ENCODE peak calls at places on chromosomes 6 and 20, in seven cellular contexts. One of them, this sample, is unnamed. For H4K20me1, the result is how much of the 10 kb centered on the place peaks cover.

GRCh38 chr6:112249489-112249888 is 4.9 kb downstream of the LAMA4 start:
- DNase-seq in OCI-LY7: no peak
- DNase-seq in H9: no peak
- DNase-seq in neural progenitor cell: no peak
- DNase-seq in fibroblast of lung: peak
- DNase-seq in IMR-90: peak
- DNase-seq in hepatocyte: no peak
- DNase-seq in this sample: no peak

GRCh38 chr6:53703047-53703446 is 37.5 kb upstream of the KLHL31 start:
- DNase-seq in OCI-LY7: no peak
- DNase-seq in H9: no peak
- DNase-seq in neural progenitor cell: peak
- DNase-seq in fibroblast of lung: no peak
- DNase-seq in IMR-90: no peak
- DNase-seq in hepatocyte: no peak
- DNase-seq in this sample: no peak

GRCh38 chr6:155185544-155185943 is 78.3 kb upstream of the CLDN20 start:
- DNase-seq in OCI-LY7: no peak
- DNase-seq in H9: peak
- DNase-seq in neural progenitor cell: peak
- DNase-seq in fibroblast of lung: peak
- DNase-seq in IMR-90: peak
- DNase-seq in hepatocyte: peak
- DNase-seq in this sample: no peak

GRCh38 chr6:131765081-131765852 is 42.6 kb upstream of the ENPP1 start:
- DNase-seq in OCI-LY7: no peak
- DNase-seq in H9: no peak
- DNase-seq in neural progenitor cell: peak
- DNase-seq in fibroblast of lung: peak
- DNase-seq in IMR-90: peak
- DNase-seq in hepatocyte: no peak
- DNase-seq in this sample: no peak

GRCh38 chr20:63404129-63405085 is 43.3 kb upstream of the CHRNA4 start:
- DNase-seq in OCI-LY7: no peak
- DNase-seq in H9: no peak
- DNase-seq in neural progenitor cell: no peak
- DNase-seq in fibroblast of lung: no peak
- DNase-seq in IMR-90: no peak
- DNase-seq in hepatocyte: no peak
- DNase-seq in this sample: no peak

GRCh38 chr6:161876231-161876630 is 602.4 kb upstream of the AGPAT4 start:
- DNase-seq in OCI-LY7: no peak
- DNase-seq in H9: no peak
- DNase-seq in neural progenitor cell: no peak
- DNase-seq in fibroblast of lung: no peak
- DNase-seq in IMR-90: no peak
- DNase-seq in hepatocyte: no peak
- DNase-seq in this sample: no peak

GRCh38 chr6:79307321-79308036 is 73.0 kb upstream of the HMGN3 start:
- DNase-seq in OCI-LY7: no peak
- DNase-seq in H9: no peak
- DNase-seq in neural progenitor cell: no peak
- DNase-seq in fibroblast of lung: peak
- DNase-seq in IMR-90: no peak
- DNase-seq in hepatocyte: peak
- DNase-seq in this sample: no peak

GRCh38 chr6:12009904-12010634 is 2.0 kb upstream of the HIVEP1 start:
- DNase-seq in OCI-LY7: no peak
- DNase-seq in H9: no peak
- DNase-seq in neural progenitor cell: no peak
- DNase-seq in fibroblast of lung: peak
- DNase-seq in IMR-90: peak
- DNase-seq in hepatocyte: no peak
- DNase-seq in this sample: no peak

GRCh38 chr6:149698175-149698574 is 19.7 kb downstream of the LATS1 start:
- DNase-seq in OCI-LY7: no peak
- DNase-seq in H9: no peak
- DNase-seq in neural progenitor cell: no peak
- DNase-seq in fibroblast of lung: no peak
- DNase-seq in IMR-90: no peak
- DNase-seq in hepatocyte: no peak
- DNase-seq in this sample: no peak

GRCh38 chr6:139584599-139584998 is 210.2 kb upstream of the CITED2 start:
- DNase-seq in OCI-LY7: no peak
- DNase-seq in H9: no peak
- DNase-seq in neural progenitor cell: no peak
- DNase-seq in fibroblast of lung: no peak
- DNase-seq in IMR-90: no peak
- DNase-seq in hepatocyte: no peak
- DNase-seq in this sample: no peak

GRCh38 chr6:84738996-84739865 is 25.2 kb downstream of the TBX18 start:
- DNase-seq in OCI-LY7: no peak
- DNase-seq in H9: no peak
- DNase-seq in neural progenitor cell: no peak
- DNase-seq in fibroblast of lung: no peak
- DNase-seq in IMR-90: no peak
- DNase-seq in hepatocyte: no peak
- DNase-seq in this sample: no peak

GRCh38 chr6:134544737-134545136 is 226.8 kb upstream of the SGK1 start:
- DNase-seq in OCI-LY7: no peak
- DNase-seq in H9: no peak
- DNase-seq in neural progenitor cell: no peak
- DNase-seq in fibroblast of lung: no peak
- DNase-seq in IMR-90: no peak
- DNase-seq in hepatocyte: no peak
- DNase-seq in this sample: no peak

GRCh38 chr20:60820149-60820548 is 431.9 kb upstream of the CDH4 start:
- DNase-seq in OCI-LY7: no peak
- DNase-seq in H9: no peak
- DNase-seq in neural progenitor cell: no peak
- DNase-seq in fibroblast of lung: no peak
- DNase-seq in IMR-90: no peak
- DNase-seq in hepatocyte: no peak
- DNase-seq in this sample: no peak

GRCh38 chr20:10507052-10507451 is 71.9 kb downstream of the SLX4IP start:
- DNase-seq in OCI-LY7: no peak
- DNase-seq in H9: no peak
- DNase-seq in neural progenitor cell: no peak
- DNase-seq in fibroblast of lung: no peak
- DNase-seq in IMR-90: no peak
- DNase-seq in hepatocyte: no peak
- DNase-seq in this sample: no peak

GRCh38 chr20:36929290-36929689 is 22.2 kb downstream of the SAMHD1 start:
- DNase-seq in OCI-LY7: no peak
- DNase-seq in H9: no peak
- DNase-seq in neural progenitor cell: no peak
- DNase-seq in fibroblast of lung: peak
- DNase-seq in IMR-90: peak
- DNase-seq in hepatocyte: no peak
- DNase-seq in this sample: no peak

GRCh38 chr20:10447028-10447427 is 11.9 kb downstream of the SLX4IP start:
- DNase-seq in OCI-LY7: peak
- DNase-seq in H9: no peak
- DNase-seq in neural progenitor cell: no peak
- DNase-seq in fibroblast of lung: peak
- DNase-seq in IMR-90: peak
- DNase-seq in hepatocyte: no peak
- DNase-seq in this sample: peak

GRCh38 chr20:46353506-46354206 is 45.4 kb upstream of the CDH22 start:
- DNase-seq in OCI-LY7: no peak
- DNase-seq in H9: no peak
- DNase-seq in neural progenitor cell: no peak
- DNase-seq in fibroblast of lung: no peak
- DNase-seq in IMR-90: no peak
- DNase-seq in hepatocyte: no peak
- DNase-seq in this sample: no peak

GRCh38 chr6:73394577-73395354 is at the start of gene DDX43:
- DNase-seq in OCI-LY7: no peak
- DNase-seq in H9: peak
- DNase-seq in neural progenitor cell: no peak
- DNase-seq in fibroblast of lung: peak
- DNase-seq in IMR-90: no peak
- DNase-seq in hepatocyte: no peak
- DNase-seq in this sample: peak

GRCh38 chr6:106163966-106164877 is 78.1 kb downstream of the PRDM1 start:
- DNase-seq in OCI-LY7: peak
- DNase-seq in H9: no peak
- DNase-seq in neural progenitor cell: no peak
- DNase-seq in fibroblast of lung: peak
- DNase-seq in IMR-90: peak
- DNase-seq in hepatocyte: peak
- DNase-seq in this sample: no peak

GRCh38 chr6:20351529-20351928 is 50.1 kb upstream of the E2F3 start:
- DNase-seq in OCI-LY7: no peak
- DNase-seq in H9: no peak
- DNase-seq in neural progenitor cell: no peak
- DNase-seq in fibroblast of lung: no peak
- DNase-seq in IMR-90: no peak
- DNase-seq in hepatocyte: no peak
- DNase-seq in this sample: no peak

GRCh38 chr20:63273635-63274380 is 1.2 kb downstream of the ARFGAP1 start:
- DNase-seq in OCI-LY7: no peak
- DNase-seq in H9: no peak
- DNase-seq in neural progenitor cell: peak
- DNase-seq in fibroblast of lung: peak
- DNase-seq in IMR-90: peak
- DNase-seq in hepatocyte: peak
- DNase-seq in this sample: no peak

GRCh38 chr6:10862361-10862760 is 19.5 kb downstream of the GCM2 start:
- DNase-seq in OCI-LY7: no peak
- DNase-seq in H9: no peak
- DNase-seq in neural progenitor cell: no peak
- DNase-seq in fibroblast of lung: no peak
- DNase-seq in IMR-90: no peak
- DNase-seq in hepatocyte: no peak
- DNase-seq in this sample: no peak

GRCh38 chr6:148548065-148548748 is 198.6 kb upstream of the UST start:
- DNase-seq in OCI-LY7: no peak
- DNase-seq in H9: no peak
- DNase-seq in neural progenitor cell: no peak
- DNase-seq in fibroblast of lung: no peak
- DNase-seq in IMR-90: peak
- DNase-seq in hepatocyte: no peak
- DNase-seq in this sample: no peak

GRCh38 chr6:105397987-105398386 is 4.9 kb downstream of the PREP start:
- DNase-seq in OCI-LY7: no peak
- DNase-seq in H9: no peak
- DNase-seq in neural progenitor cell: peak
- DNase-seq in fibroblast of lung: no peak
- DNase-seq in IMR-90: no peak
- DNase-seq in hepatocyte: no peak
- DNase-seq in this sample: no peak

GRCh38 chr6:156827382-156827781 is 50.2 kb downstream of the ARID1B start:
- DNase-seq in OCI-LY7: no peak
- DNase-seq in H9: no peak
- DNase-seq in neural progenitor cell: no peak
- DNase-seq in fibroblast of lung: no peak
- DNase-seq in IMR-90: no peak
- DNase-seq in hepatocyte: no peak
- DNase-seq in this sample: peak

GRCh38 chr6:156828280-156828703 is 51.1 kb downstream of the ARID1B start:
- DNase-seq in OCI-LY7: no peak
- DNase-seq in H9: no peak
- DNase-seq in neural progenitor cell: no peak
- DNase-seq in fibroblast of lung: peak
- DNase-seq in IMR-90: peak
- DNase-seq in hepatocyte: peak
- DNase-seq in this sample: no peak

GRCh38 chr6:156824142-156824541 is 47.0 kb downstream of the ARID1B start:
- DNase-seq in OCI-LY7: no peak
- DNase-seq in H9: no peak
- DNase-seq in neural progenitor cell: no peak
- DNase-seq in fibroblast of lung: no peak
- DNase-seq in IMR-90: no peak
- DNase-seq in hepatocyte: no peak
- DNase-seq in this sample: no peak

GRCh38 chr6:156825475-156825874 is 48.3 kb downstream of the ARID1B start:
- DNase-seq in OCI-LY7: no peak
- DNase-seq in H9: no peak
- DNase-seq in neural progenitor cell: no peak
- DNase-seq in fibroblast of lung: no peak
- DNase-seq in IMR-90: no peak
- DNase-seq in hepatocyte: no peak
- DNase-seq in this sample: no peak

GRCh38 chr6:156826290-156826955 is 49.2 kb downstream of the ARID1B start:
- DNase-seq in OCI-LY7: no peak
- DNase-seq in H9: no peak
- DNase-seq in neural progenitor cell: no peak
- DNase-seq in fibroblast of lung: no peak
- DNase-seq in IMR-90: no peak
- DNase-seq in hepatocyte: no peak
- DNase-seq in this sample: no peak
- H4K20me1 ChIP-seq in OCI-LY7: under half
- H4K20me1 ChIP-seq in H9: under half
- H4K20me1 ChIP-seq in neural progenitor cell: half or more
- H4K20me1 ChIP-seq in fibroblast of lung: under half
- H4K20me1 ChIP-seq in IMR-90: half or more
- H4K20me1 ChIP-seq in hepatocyte: half or more
- H4K20me1 ChIP-seq in this sample: half or more

GRCh38 chr6:36068603-36069002 is 41.0 kb downstream of the MAPK14 start:
- DNase-seq in OCI-LY7: no peak
- DNase-seq in H9: no peak
- DNase-seq in neural progenitor cell: no peak
- DNase-seq in fibroblast of lung: no peak
- DNase-seq in IMR-90: no peak
- DNase-seq in hepatocyte: no peak
- DNase-seq in this sample: no peak
- H4K20me1 ChIP-seq in OCI-LY7: under half
- H4K20me1 ChIP-seq in H9: under half
- H4K20me1 ChIP-seq in neural progenitor cell: under half
- H4K20me1 ChIP-seq in fibroblast of lung: under half
- H4K20me1 ChIP-seq in IMR-90: half or more
- H4K20me1 ChIP-seq in hepatocyte: under half
- H4K20me1 ChIP-seq in this sample: half or more

DNA sequence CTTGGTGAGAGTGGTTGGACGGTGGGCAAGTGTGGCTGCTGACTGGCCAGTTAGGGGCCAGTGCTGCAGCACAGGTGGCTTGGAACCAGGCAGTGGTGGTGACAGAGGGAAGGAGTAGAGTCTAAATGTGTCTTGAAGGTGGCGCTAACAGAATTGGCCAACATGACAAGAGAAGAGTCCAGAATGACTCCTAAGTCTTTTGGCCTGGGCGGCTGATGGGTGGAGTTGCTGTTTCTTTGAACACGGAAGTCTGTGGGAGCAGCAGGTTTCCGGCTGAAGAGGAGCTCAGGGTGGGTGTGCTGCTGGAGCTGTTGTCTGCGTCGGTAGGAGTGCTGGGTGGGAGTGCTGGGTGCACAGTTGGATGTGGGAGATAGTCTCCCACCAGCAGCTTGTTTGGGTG is 10.1 kb downstream of the LSM14B start:
- DNase-seq in OCI-LY7: no peak
- DNase-seq in H9: no peak
- DNase-seq in neural progenitor cell: no peak
- DNase-seq in fibroblast of lung: no peak
- DNase-seq in IMR-90: no peak
- DNase-seq in hepatocyte: no peak
- DNase-seq in this sample: no peak
- H4K20me1 ChIP-seq in OCI-LY7: under half
- H4K20me1 ChIP-seq in H9: under half
- H4K20me1 ChIP-seq in neural progenitor cell: half or more
- H4K20me1 ChIP-seq in fibroblast of lung: under half
- H4K20me1 ChIP-seq in IMR-90: half or more
- H4K20me1 ChIP-seq in hepatocyte: under half
- H4K20me1 ChIP-seq in this sample: under half

GRCh38 chr6:42431877-42432276 is 19.8 kb downstream of the TRERF1 start:
- DNase-seq in OCI-LY7: no peak
- DNase-seq in H9: no peak
- DNase-seq in neural progenitor cell: no peak
- DNase-seq in fibroblast of lung: no peak
- DNase-seq in IMR-90: no peak
- DNase-seq in hepatocyte: no peak
- DNase-seq in this sample: no peak
- H4K20me1 ChIP-seq in OCI-LY7: under half
- H4K20me1 ChIP-seq in H9: under half
- H4K20me1 ChIP-seq in neural progenitor cell: under half
- H4K20me1 ChIP-seq in fibroblast of lung: under half
- H4K20me1 ChIP-seq in IMR-90: under half
- H4K20me1 ChIP-seq in hepatocyte: under half
- H4K20me1 ChIP-seq in this sample: under half